ENCODE peak calls at places on chromosomes 16 and 17, in ten cellular contexts. J is stomach, U is ovary, X is H1, C is K562, Y is A549, M is tibial nerve, W is HepG2, F is transverse colon, A is suprapubic skin. E is an unnamed sample.

GRCh38 chr16:88276591-88276990 is 106.2 kb upstream of the ZNF469 start:
- DNase-seq in J (no peak), U (no peak), X (no peak), C (no peak), Y (no peak), M (no peak), W (no peak), F (no peak), A (no peak), E (peak)

GRCh38 chr17:21275047-21275578 is 9.4 kb upstream of the MAP2K3 start:
- DNase-seq in J (no peak), U (no peak), X (no peak), C (peak), Y (no peak), M (no peak), W (no peak), F (no peak), A (peak), E (no peak)

GRCh38 chr17:75227729-75228128 is 22.2 kb downstream of the NUP85 start:
- DNase-seq in J (no peak), U (no peak), X (no peak), C (no peak), Y (no peak), M (no peak), W (no peak), F (no peak), A (no peak), E (no peak)

GRCh38 chr16:1745900-1746692 is 25.2 kb downstream of the NME3 start:
- DNase-seq in J (no peak), U (no peak), X (no peak), C (no peak), Y (no peak), M (no peak), W (no peak), F (no peak), A (no peak), E (no peak)

GRCh38 chr16:83839561-83839960 is 31.8 kb downstream of the HSBP1 start:
- DNase-seq in J (no peak), U (no peak), X (no peak), C (no peak), Y (no peak), M (no peak), W (no peak), F (no peak), A (no peak), E (no peak)

GRCh38 chr16:10870808-10871156 is 6.2 kb upstream of the CIITA start:
- DNase-seq in J (no peak), U (no peak), X (no peak), C (no peak), Y (no peak), M (no peak), W (no peak), F (no peak), A (no peak), E (no peak)

GRCh38 chr16:10037771-10038170 is 144.5 kb downstream of the GRIN2A start:
- DNase-seq in J (no peak), U (no peak), X (no peak), C (no peak), Y (no peak), M (no peak), W (no peak), F (no peak), A (no peak), E (no peak)

GRCh38 chr16:24645739-24646645 is 83.5 kb upstream of the TNRC6A start:
- DNase-seq in J (no peak), U (no peak), X (no peak), C (no peak), Y (peak), M (peak), W (peak), F (no peak), A (no peak), E (peak)

GRCh38 chr16:53955221-53955875 is 251.4 kb downstream of the FTO start:
- DNase-seq in J (no peak), U (no peak), X (no peak), C (no peak), Y (no peak), M (no peak), W (no peak), F (no peak), A (no peak), E (no peak)

GRCh38 chr17:8223356-8224063 is 13.1 kb upstream of the AURKB start:
- DNase-seq in J (peak), U (peak), X (no peak), C (peak), Y (peak), M (peak), W (peak), F (peak), A (peak), E (peak)
- TF ChIP-seq EP300 in J (no peak), U (no peak), X (no peak), C (no peak), Y (no peak), M (no peak), W (no peak), F (no peak), A (no peak), E (no peak)

GRCh38 chr17:8961861-8962260 is 3.6 kb downstream of the PIK3R5 start:
- DNase-seq in J (no peak), U (no peak), X (no peak), C (no peak), Y (no peak), M (no peak), W (no peak), F (no peak), A (peak), E (no peak)

GRCh38 chr17:8959312-8959918 is 6.1 kb downstream of the PIK3R5 start:
- DNase-seq in J (no peak), U (no peak), X (no peak), C (no peak), Y (no peak), M (no peak), W (no peak), F (no peak), A (peak), E (no peak)

GRCh38 chr17:8957721-8958120 is 7.8 kb downstream of the PIK3R5 start:
- DNase-seq in J (no peak), U (no peak), X (no peak), C (no peak), Y (no peak), M (no peak), W (no peak), F (no peak), A (peak), E (no peak)

GRCh38 chr17:8963017-8963416 is 2.5 kb downstream of the PIK3R5 start:
- DNase-seq in J (no peak), U (no peak), X (no peak), C (no peak), Y (no peak), M (no peak), W (no peak), F (no peak), A (peak), E (no peak)

DNA sequence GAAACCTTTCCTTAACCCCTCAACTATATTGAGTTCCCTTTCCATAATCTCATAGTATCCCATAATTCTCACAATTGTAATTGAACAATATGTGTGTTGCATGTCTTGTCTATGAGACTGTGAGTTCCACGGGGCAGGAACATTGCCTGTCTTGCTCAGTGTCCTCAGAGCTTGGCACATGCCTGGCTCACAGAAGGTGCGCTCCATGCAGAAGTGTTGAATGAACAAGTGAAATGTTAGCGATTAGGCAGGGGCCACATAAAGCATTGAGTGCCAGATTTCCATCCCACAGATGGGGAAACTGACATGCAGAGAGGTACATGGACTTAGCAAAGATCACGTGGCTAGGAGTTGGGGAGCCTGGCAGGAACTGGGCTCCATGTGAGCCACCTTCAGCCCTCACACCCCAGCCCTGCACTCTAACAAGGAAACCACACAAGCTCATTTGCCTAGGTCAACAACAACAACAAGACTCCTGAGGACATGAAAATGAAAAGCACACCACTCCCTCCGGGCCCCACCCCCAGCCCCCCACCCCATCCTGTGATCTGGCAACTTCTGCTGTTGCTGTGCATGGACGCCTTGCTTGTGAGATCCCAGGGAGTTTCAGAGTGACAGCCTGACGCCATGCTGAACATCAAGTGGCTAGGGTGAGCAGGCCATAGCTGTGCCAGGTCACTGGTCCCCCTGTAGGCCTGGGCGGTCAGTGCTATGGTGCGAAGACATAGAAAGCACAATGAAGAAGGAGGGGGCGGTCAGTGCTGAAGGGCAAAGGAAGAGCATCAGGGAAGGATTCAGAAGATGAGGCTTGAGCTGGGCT is 5.0 kb downstream of the PIK3R5 start:
- DNase-seq in J (no peak), U (no peak), X (no peak), C (no peak), Y (no peak), M (no peak), W (no peak), F (no peak), A (peak), E (no peak)
- TF ChIP-seq POLR2A in J (no peak), U (no peak), X (no peak), C (no peak), Y (no peak), M (no peak), W (no peak), F (no peak), A (no peak), E (no peak)

GRCh38 chr17:4620531-4621101 is 20.9 kb downstream of the ALOX15 start:
- DNase-seq in J (no peak), U (no peak), X (no peak), C (no peak), Y (no peak), M (no peak), W (no peak), F (no peak), A (no peak), E (no peak)

GRCh38 chr17:4616456-4616855 is 25.0 kb downstream of the ALOX15 start:
- DNase-seq in J (no peak), U (no peak), X (no peak), C (no peak), Y (no peak), M (no peak), W (no peak), F (no peak), A (no peak), E (no peak)

GRCh38 chr17:4617590-4618356 is 23.7 kb downstream of the ALOX15 start:
- DNase-seq in J (no peak), U (no peak), X (no peak), C (no peak), Y (no peak), M (no peak), W (no peak), F (no peak), A (no peak), E (no peak)

GRCh38 chr17:4622375-4622774 is 19.1 kb downstream of the ALOX15 start:
- DNase-seq in J (no peak), U (no peak), X (no peak), C (no peak), Y (no peak), M (no peak), W (no peak), F (no peak), A (no peak), E (no peak)

GRCh38 chr17:4617090-4617489 is 24.4 kb downstream of the ALOX15 start:
- DNase-seq in J (no peak), U (no peak), X (no peak), C (no peak), Y (no peak), M (no peak), W (no peak), F (no peak), A (no peak), E (no peak)
- TF ChIP-seq EP300 in J (no peak), U (no peak), X (no peak), C (no peak), Y (no peak), M (no peak), W (no peak), F (no peak), A (no peak), E (no peak)

GRCh38 chr17:27244019-27244418 is 49.9 kb upstream of the WSB1 start:
- DNase-seq in J (no peak), U (no peak), X (no peak), C (no peak), Y (no peak), M (no peak), W (no peak), F (no peak), A (no peak), E (no peak)

GRCh38 chr17:27245230-27245696 is 48.7 kb upstream of the WSB1 start:
- DNase-seq in J (peak), U (peak), X (peak), C (peak), Y (peak), M (peak), W (peak), F (peak), A (peak), E (peak)

GRCh38 chr17:27242951-27243350 is 51.0 kb upstream of the WSB1 start:
- DNase-seq in J (no peak), U (no peak), X (no peak), C (no peak), Y (no peak), M (no peak), W (no peak), F (no peak), A (no peak), E (no peak)

GRCh38 chr17:27246537-27246936 is 47.4 kb upstream of the WSB1 start:
- DNase-seq in J (no peak), U (no peak), X (no peak), C (no peak), Y (no peak), M (no peak), W (no peak), F (no peak), A (no peak), E (no peak)

GRCh38 chr17:27244481-27245223 is 49.3 kb upstream of the WSB1 start:
- DNase-seq in J (no peak), U (peak), X (no peak), C (no peak), Y (peak), M (peak), W (peak), F (peak), A (peak), E (peak)
- TF ChIP-seq POLR2A in J (no peak), U (peak), X (no peak), C (no peak), Y (no peak), M (no peak), W (no peak), F (no peak), A (no peak), E (no peak)

GRCh38 chr17:29434550-29434949 is 44.4 kb downstream of the TAOK1 start:
- DNase-seq in J (no peak), U (no peak), X (no peak), C (no peak), Y (no peak), M (no peak), W (no peak), F (no peak), A (no peak), E (no peak)
- TF ChIP-seq EP300 in J (no peak), U (no peak), X (no peak), C (no peak), Y (no peak), M (no peak), W (no peak), F (no peak), A (no peak), E (no peak)

GRCh38 chr16:687499-687898 is 2.7 kb downstream of the WDR24 start:
- DNase-seq in J (no peak), U (no peak), X (no peak), C (no peak), Y (no peak), M (no peak), W (no peak), F (no peak), A (no peak), E (no peak)

GRCh38 chr16:686459-687260 is 2.5 kb upstream of the JMJD8 start:
- DNase-seq in J (no peak), U (peak), X (no peak), C (no peak), Y (no peak), M (no peak), W (no peak), F (no peak), A (no peak), E (no peak)

GRCh38 chr16:685967-686366 is 1.8 kb upstream of the JMJD8 start:
- DNase-seq in J (peak), U (peak), X (no peak), C (no peak), Y (peak), M (no peak), W (peak), F (peak), A (no peak), E (no peak)

GRCh38 chr16:692356-693108 is 2.3 kb upstream of the WDR24 start:
- DNase-seq in J (no peak), U (no peak), X (no peak), C (peak), Y (no peak), M (no peak), W (no peak), F (no peak), A (no peak), E (no peak)

DNA sequence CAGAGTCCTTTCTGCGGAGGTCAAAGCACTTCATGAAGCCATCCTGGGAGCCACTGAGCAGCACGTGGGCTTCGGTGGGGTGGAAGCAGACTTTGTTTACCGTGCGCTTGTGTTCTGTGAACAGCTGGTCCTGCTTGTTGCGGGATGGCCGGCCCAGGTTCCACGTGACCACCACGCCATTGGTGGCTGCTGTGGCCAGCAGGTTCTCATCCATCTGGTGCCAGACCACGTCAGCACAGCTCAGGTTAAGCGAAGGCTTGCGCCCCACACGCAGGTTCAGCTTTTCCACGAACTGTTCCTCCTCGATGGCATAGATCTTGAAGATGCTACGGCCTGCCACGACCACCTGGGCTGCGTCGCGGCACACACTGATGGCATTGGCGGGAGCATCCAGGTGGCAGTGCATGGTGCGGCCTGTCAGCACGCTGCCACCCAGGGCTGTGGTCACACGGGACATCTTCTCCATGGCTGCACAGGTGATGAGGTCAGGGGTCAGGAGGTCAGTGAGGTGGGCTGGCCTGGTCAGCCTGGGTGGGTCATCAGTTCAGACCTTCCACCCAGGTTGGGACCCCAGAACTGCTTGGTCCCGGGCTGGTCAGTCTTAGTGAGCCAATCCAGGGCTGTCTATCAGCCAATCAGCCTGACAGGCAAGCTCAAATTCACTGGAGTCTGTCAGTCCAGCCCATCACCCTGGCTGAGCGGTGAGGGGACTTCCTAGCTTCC is 862 bp downstream of the WDR24 start:
- DNase-seq in J (no peak), U (no peak), X (no peak), C (no peak), Y (no peak), M (no peak), W (no peak), F (no peak), A (no peak), E (no peak)
- TF ChIP-seq POLR2A in J (no peak), U (no peak), X (no peak), C (no peak), Y (peak), M (no peak), W (peak), F (no peak), A (no peak), E (no peak)

DNA sequence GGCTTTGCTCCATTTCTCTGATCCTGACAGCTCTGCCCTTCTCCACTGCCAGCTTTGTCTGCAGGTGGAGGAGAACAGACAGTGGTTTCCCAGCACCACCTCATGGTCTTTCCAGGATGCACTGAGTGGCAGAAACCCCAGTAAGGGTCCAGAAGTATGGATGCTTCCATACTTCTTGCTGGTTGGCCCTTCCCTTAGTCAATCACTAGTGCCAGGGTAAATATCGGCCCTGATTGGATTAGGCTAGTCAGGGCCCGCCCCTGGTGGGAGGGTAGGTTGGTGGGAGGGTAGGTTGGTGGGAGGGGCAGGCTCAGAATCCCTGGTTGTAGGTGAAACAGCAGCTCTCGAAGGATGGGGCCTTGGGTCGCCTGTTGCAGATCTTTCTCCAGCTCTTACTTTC is 10.2 kb downstream of the RNF213 start:
- DNase-seq in J (no peak), U (no peak), X (peak), C (peak), Y (peak), M (no peak), W (peak), F (no peak), A (no peak), E (no peak)
- TF ChIP-seq EP300 in J (no peak), U (no peak), X (no peak), C (no peak), Y (no peak), M (no peak), W (no peak), F (no peak), A (no peak), E (no peak)